ENCODE peak calls at places on chromosomes 1 and 21, in six cellular contexts. B is iPS DF 6.9, I is neural progenitor cell, C is osteoblast, X is sigmoid colon, R is heart right ventricle. O is an unnamed sample. For H3K36me3 and H3K27me3, the result is how much of the 10 kb centered on the place peaks cover.

GRCh38 chr1:58204284-58204683 is 342.2 kb downstream of the OMA1 start:
- DNase-seq in R (no peak), C (no peak), X (no peak), I (peak), B (peak), O (peak)

GRCh38 chr1:28602536-28603439 is 10.7 kb downstream of the RAB42 start:
- DNase-seq in R (peak), B (no peak), I (peak), X (peak), C (peak), O (peak)

GRCh38 chr1:25858906-25859789 is at the start of gene AUNIP:
- DNase-seq in C (peak), R (peak), I (peak), B (no peak), X (peak), O (peak)

GRCh38 chr1:12056331-12056841 is 6.7 kb upstream of the TNFRSF8 start:
- DNase-seq in C (peak), X (no peak), R (no peak), B (no peak), I (no peak), O (no peak)

GRCh38 chr1:58768971-58769808 is 14.7 kb downstream of the JUN start:
- DNase-seq in C (no peak), X (peak), I (peak), B (no peak), R (peak), O (peak)

GRCh38 chr21:36229181-36229580 is 72.6 kb downstream of the DOP1B start:
- DNase-seq in X (no peak), B (no peak), R (no peak), C (peak), I (no peak), O (no peak)

GRCh38 chr1:31633117-31633516 is 11.6 kb downstream of the PEF1 start:
- DNase-seq in B (no peak), I (peak), C (no peak), R (no peak), X (no peak), O (peak)

GRCh38 chr1:163730366-163730765 is 408.6 kb downstream of the NUF2 start:
- DNase-seq in R (peak), X (no peak), C (no peak), I (no peak), B (no peak), O (no peak)

GRCh38 chr1:43878440-43878839 is 55.2 kb upstream of the ARTN start:
- DNase-seq in C (no peak), R (no peak), B (no peak), I (no peak), X (no peak), O (no peak)

GRCh38 chr1:54417123-54417522 is 10.9 kb upstream of the SSBP3 start:
- DNase-seq in C (peak), B (no peak), R (no peak), I (no peak), X (no peak), O (no peak)

GRCh38 chr1:41110721-41111120 is 89.2 kb upstream of the SLFNL1 start:
- DNase-seq in B (no peak), C (no peak), I (no peak), R (no peak), X (no peak), O (no peak)

GRCh38 chr1:54922921-54923421 is 36.0 kb upstream of the DHCR24 start:
- DNase-seq in B (no peak), R (peak), I (no peak), X (no peak), C (peak), O (no peak)

GRCh38 chr21:17688912-17689874 is 76.5 kb upstream of the BTG3 start:
- DNase-seq in X (no peak), C (no peak), R (peak), I (no peak), B (no peak), O (no peak)

GRCh38 chr1:27438621-27439061 is 46.2 kb downstream of the GPR3 start:
- DNase-seq in C (no peak), X (no peak), R (no peak), I (no peak), B (no peak), O (no peak)

GRCh38 chr1:116064616-116065015 is 46.6 kb upstream of the MAB21L3 start:
- DNase-seq in B (no peak), C (no peak), X (no peak), I (no peak), R (no peak), O (no peak)

GRCh38 chr1:116915182-116915611 is 5.5 kb downstream of the PTGFRN start:
- DNase-seq in B (no peak), C (no peak), X (peak), I (no peak), R (peak), O (peak)

GRCh38 chr1:204127597-204128242 is 24.1 kb downstream of the ETNK2 start:
- DNase-seq in R (peak), C (peak), X (peak), B (no peak), I (peak), O (peak)

GRCh38 chr1:64363116-64363515 is 106.8 kb upstream of the CACHD1 start:
- DNase-seq in C (no peak), X (no peak), I (no peak), R (no peak), B (no peak), O (no peak)

GRCh38 chr1:31372961-31373896 is at the start of gene FABP3:
- DNase-seq in B (peak), I (peak), C (peak), X (peak), R (peak), O (peak)

GRCh38 chr1:12179111-12179519 is 12.3 kb downstream of the TNFRSF1B start:
- DNase-seq in X (no peak), C (peak), R (no peak), I (no peak), B (no peak), O (no peak)

GRCh38 chr1:93446837-93447451 is 974 bp upstream of the FNBP1L start:
- DNase-seq in B (no peak), R (peak), X (peak), C (no peak), I (no peak), O (no peak)

GRCh38 chr1:20731057-20731991 is 1.2 kb downstream of the SH2D5 start:
- DNase-seq in I (no peak), X (no peak), B (no peak), C (peak), R (no peak), O (no peak)

GRCh38 chr1:219265026-219265515 is 91.4 kb downstream of the LYPLAL1 start:
- DNase-seq in X (no peak), I (no peak), R (no peak), C (no peak), B (no peak), O (no peak)

GRCh38 chr1:207049974-207050391 is 1.0 kb downstream of the YOD1 start:
- DNase-seq in B (no peak), X (no peak), C (no peak), I (peak), R (peak), O (peak)

GRCh38 chr1:960371-961131 is at the start of gene KLHL17:
- DNase-seq in I (peak), B (no peak), X (no peak), R (peak), C (peak), O (peak)

GRCh38 chr1:96524100-96524499 is 197.5 kb upstream of the PTBP2 start:
- DNase-seq in B (no peak), I (no peak), X (no peak), C (no peak), R (no peak), O (no peak)

GRCh38 chr21:29342394-29342957 is 43.8 kb downstream of the BACH1 start:
- DNase-seq in B (no peak), R (peak), C (peak), X (peak), I (no peak), O (no peak)

GRCh38 chr1:100982783-100983182 is 42.8 kb downstream of the DPH5 start:
- DNase-seq in X (no peak), R (no peak), C (no peak), B (no peak), I (no peak), O (no peak)

GRCh38 chr1:36008546-36009197 is 75.2 kb upstream of the TEKT2 start:
- DNase-seq in I (no peak), R (no peak), B (no peak), X (no peak), C (no peak), O (no peak)

GRCh38 chr1:111334169-111334568 is 43.5 kb downstream of the CHIA start:
- DNase-seq in R (no peak), C (no peak), I (peak), B (no peak), X (no peak), O (peak)

GRCh38 chr1:97202981-97203380 is 481.4 kb downstream of the PTBP2 start:
- DNase-seq in C (no peak), R (no peak), I (no peak), X (no peak), B (no peak), O (no peak)

GRCh38 chr1:32937061-32937460 is 27.5 kb downstream of the RNF19B start:
- DNase-seq in B (no peak), X (no peak), I (no peak), R (no peak), C (no peak), O (no peak)

GRCh38 chr1:236612349-236612748 is 8.0 kb upstream of the HEATR1 start:
- DNase-seq in R (no peak), C (no peak), I (no peak), X (no peak), B (no peak), O (no peak)

GRCh38 chr1:150268342-150268705 is 492 bp downstream of the APH1A start:
- DNase-seq in B (no peak), C (peak), I (peak), X (peak), R (no peak), O (peak)

GRCh38 chr21:33479679-33480480 is at the start of gene TMEM50B:
- DNase-seq in I (peak), C (peak), X (peak), B (peak), R (peak), O (peak)
- H3K4me3 ChIP-seq in I (peak), C (peak), X (peak), B (peak), R (peak), O (peak)

GRCh38 chr1:3837200-3837599 is 19.8 kb downstream of the CEP104 start:
- DNase-seq in B (no peak), R (no peak), X (peak), C (no peak), I (no peak), O (no peak)

GRCh38 chr1:3827813-3828307 is 29.2 kb downstream of the CEP104 start:
- DNase-seq in B (no peak), I (peak), R (no peak), X (peak), C (no peak), O (peak)

GRCh38 chr1:3834701-3835100 is 22.3 kb downstream of the CEP104 start:
- DNase-seq in B (no peak), R (no peak), I (no peak), C (no peak), X (peak), O (no peak)

GRCh38 chr1:3836421-3836820 is 20.6 kb downstream of the CEP104 start:
- DNase-seq in C (no peak), R (no peak), X (peak), B (no peak), I (no peak), O (no peak)

DNA sequence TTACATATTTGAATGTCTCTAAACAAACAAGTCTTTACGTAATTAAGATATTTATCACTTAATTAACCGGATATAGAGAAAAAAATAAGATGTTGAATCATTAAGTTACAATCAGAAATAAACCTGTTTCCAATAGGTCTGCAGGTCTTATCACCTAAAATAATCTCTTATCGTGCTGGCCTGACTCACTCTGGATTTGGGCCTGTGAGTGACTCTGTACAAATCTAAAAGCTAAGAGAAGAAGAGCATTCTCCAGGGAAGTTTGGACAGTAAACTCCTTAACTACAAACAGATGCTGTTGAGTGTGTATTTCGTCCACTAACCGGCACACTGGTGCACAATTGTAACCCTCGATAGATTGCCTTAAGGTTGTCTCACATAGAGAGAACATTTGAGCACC is 25.3 kb downstream of the CEP104 start:
- DNase-seq in C (no peak), B (no peak), X (no peak), I (no peak), R (no peak), O (no peak)
- H3K36me3 ChIP-seq in C (under half), B (under half), X (half or more), I (under half), R (half or more), O (under half)

DNA sequence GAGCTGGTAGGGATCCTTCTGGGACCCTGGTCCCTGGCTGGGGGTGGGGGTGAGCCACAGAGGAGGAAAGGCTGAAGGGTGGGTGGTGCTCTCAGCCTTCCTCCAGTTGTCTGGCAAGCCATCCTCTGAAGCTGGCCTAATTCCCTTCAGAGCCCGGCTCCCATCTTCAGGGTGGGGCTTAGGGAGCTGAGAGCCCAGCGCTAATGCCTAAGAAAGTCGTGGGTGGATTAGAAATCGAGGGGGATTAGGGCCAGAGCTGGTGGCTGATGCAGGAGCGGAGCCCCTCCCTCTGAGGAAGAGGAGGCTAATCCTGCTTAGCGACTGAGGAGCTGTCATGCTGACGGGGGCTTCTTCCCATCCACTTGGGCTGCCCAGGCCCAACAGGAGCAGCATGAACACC is 30.8 kb upstream of the DMBX1 start:
- DNase-seq in R (no peak), C (peak), I (peak), B (no peak), X (no peak), O (no peak)
- H3K27me3 ChIP-seq in R (under half), C (under half), I (half or more), B (under half), X (under half), O (under half)

GRCh38 chr1:155942578-155943141 is 1.2 kb downstream of the RXFP4 start:
- DNase-seq in X (no peak), R (no peak), B (no peak), I (no peak), C (peak), O (peak)

GRCh38 chr1:155947741-155948140 is 6.3 kb downstream of the RXFP4 start:
- DNase-seq in B (no peak), X (peak), I (no peak), R (no peak), C (peak), O (no peak)

GRCh38 chr1:155947292-155947691 is 5.9 kb downstream of the RXFP4 start:
- DNase-seq in I (no peak), R (no peak), C (no peak), X (peak), B (no peak), O (no peak)

GRCh38 chr1:155944396-155944728 is 2.9 kb downstream of the RXFP4 start:
- DNase-seq in I (no peak), C (no peak), X (no peak), R (no peak), B (no peak), O (peak)

DNA sequence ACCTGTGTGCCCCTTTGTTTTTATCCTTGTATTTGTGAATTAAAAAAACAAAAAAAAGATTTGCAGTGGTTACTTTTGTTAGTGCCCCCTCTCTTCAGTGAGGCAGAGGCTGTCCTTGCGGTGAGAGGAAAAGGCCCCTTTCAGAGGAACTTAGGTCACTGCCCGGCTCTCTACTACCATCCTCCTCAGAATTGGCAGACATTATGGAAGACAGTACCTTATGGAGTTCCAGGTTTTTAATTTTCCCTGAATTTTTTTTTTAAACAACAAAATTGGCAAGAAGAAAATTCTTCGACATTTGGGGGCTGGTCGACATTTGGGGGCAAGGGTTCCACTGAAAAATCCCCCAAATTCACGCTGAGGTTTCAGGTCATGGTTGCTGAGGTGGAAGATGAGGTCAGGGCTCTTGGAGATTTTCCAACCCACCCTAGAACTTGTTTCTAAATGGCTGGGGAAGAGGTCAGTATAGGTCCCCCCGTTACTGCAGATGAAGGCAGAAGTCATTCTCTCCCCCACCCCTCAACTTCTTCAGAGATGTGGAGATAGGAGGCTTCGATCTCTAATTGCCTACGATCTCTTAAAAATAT is 5.3 kb downstream of the RXFP4 start:
- DNase-seq in B (no peak), X (peak), C (no peak), R (no peak), I (no peak), O (no peak)
- H3K4me3 ChIP-seq in B (no peak), X (no peak), C (no peak), R (no peak), I (no peak), O (no peak)

GRCh38 chr1:7983086-7983778 is 21.7 kb downstream of the PARK7 start:
- DNase-seq in I (no peak), C (peak), B (no peak), R (peak), X (no peak), O (no peak)
- H3K36me3 ChIP-seq in I (under half), C (half or more), B (under half), R (under half), X (half or more), O (under half)

O was measured in H7.